ENCODE peak calls at places on chromosomes 6 and 20, in eight cellular contexts. One of them, this sample, is unnamed.

GRCh38 chr6:132063738-132064137 is 112.6 kb upstream of the CCN2 start:
- DNase-seq in brain microvascular endothelial cell: peak; percentile 88
- DNase-seq in CD4-positive, alpha-beta memory T cell: no peak
- DNase-seq in GM12878: no peak
- DNase-seq in lower lobe of right lung: no peak
- DNase-seq in substantia nigra: no peak
- DNase-seq in H1: no peak
- DNase-seq in cardiac muscle cell: peak; percentile 74
- DNase-seq in this sample: no peak

GRCh38 chr6:144607998-144608736 is 323.0 kb downstream of the UTRN start:
- DNase-seq in GM12878: no peak
- DNase-seq in brain microvascular endothelial cell: no peak
- DNase-seq in CD4-positive, alpha-beta memory T cell: no peak
- DNase-seq in lower lobe of right lung: no peak
- DNase-seq in cardiac muscle cell: no peak
- DNase-seq in substantia nigra: no peak
- DNase-seq in H1: no peak
- DNase-seq in this sample: no peak

GRCh38 chr6:73732845-73733675 is 37.1 kb downstream of the CD109 start:
- DNase-seq in GM12878: peak; percentile 31
- DNase-seq in brain microvascular endothelial cell: peak; percentile 69
- DNase-seq in cardiac muscle cell: peak; percentile 86
- DNase-seq in lower lobe of right lung: peak; percentile 51
- DNase-seq in substantia nigra: peak; percentile 9
- DNase-seq in H1: no peak
- DNase-seq in CD4-positive, alpha-beta memory T cell: peak; percentile 48
- DNase-seq in this sample: peak; percentile 69

GRCh38 chr6:119443993-119444641 is 94.6 kb upstream of the MAN1A1 start:
- DNase-seq in lower lobe of right lung: no peak
- DNase-seq in substantia nigra: no peak
- DNase-seq in brain microvascular endothelial cell: peak; percentile 20
- DNase-seq in H1: no peak
- DNase-seq in cardiac muscle cell: peak; percentile 56
- DNase-seq in GM12878: no peak
- DNase-seq in CD4-positive, alpha-beta memory T cell: no peak
- DNase-seq in this sample: no peak

GRCh38 chr6:113997106-113997505 is 26.2 kb upstream of the HDAC2 start:
- DNase-seq in GM12878: no peak
- DNase-seq in cardiac muscle cell: peak; percentile 79
- DNase-seq in brain microvascular endothelial cell: peak; percentile 47
- DNase-seq in lower lobe of right lung: no peak
- DNase-seq in H1: no peak
- DNase-seq in substantia nigra: no peak
- DNase-seq in CD4-positive, alpha-beta memory T cell: no peak
- DNase-seq in this sample: no peak

GRCh38 chr20:35129647-35130069 is 17.5 kb downstream of the EDEM2 start:
- DNase-seq in brain microvascular endothelial cell: no peak
- DNase-seq in CD4-positive, alpha-beta memory T cell: no peak
- DNase-seq in H1: no peak
- DNase-seq in substantia nigra: no peak
- DNase-seq in cardiac muscle cell: peak; percentile 46
- DNase-seq in lower lobe of right lung: no peak
- DNase-seq in GM12878: no peak
- DNase-seq in this sample: no peak

GRCh38 chr6:40450483-40450882 is 136.7 kb downstream of the LRFN2 start:
- DNase-seq in cardiac muscle cell: no peak
- DNase-seq in brain microvascular endothelial cell: no peak
- DNase-seq in CD4-positive, alpha-beta memory T cell: no peak
- DNase-seq in substantia nigra: no peak
- DNase-seq in H1: no peak
- DNase-seq in GM12878: no peak
- DNase-seq in lower lobe of right lung: no peak
- DNase-seq in this sample: no peak

GRCh38 chr6:85390105-85390728 is 59.7 kb upstream of the NT5E start:
- DNase-seq in cardiac muscle cell: no peak
- DNase-seq in lower lobe of right lung: no peak
- DNase-seq in GM12878: no peak
- DNase-seq in substantia nigra: no peak
- DNase-seq in brain microvascular endothelial cell: no peak
- DNase-seq in H1: no peak
- DNase-seq in CD4-positive, alpha-beta memory T cell: no peak
- DNase-seq in this sample: no peak

GRCh38 chr20:6277661-6278060 is 154.8 kb upstream of the FERMT1 start:
- DNase-seq in brain microvascular endothelial cell: peak; percentile 77
- DNase-seq in CD4-positive, alpha-beta memory T cell: no peak
- DNase-seq in GM12878: no peak
- DNase-seq in lower lobe of right lung: no peak
- DNase-seq in H1: no peak
- DNase-seq in substantia nigra: no peak
- DNase-seq in cardiac muscle cell: peak; percentile 37
- DNase-seq in this sample: no peak

GRCh38 chr20:33163856-33164762 is 3.9 kb upstream of the BPIFA2 start:
- DNase-seq in cardiac muscle cell: no peak
- DNase-seq in CD4-positive, alpha-beta memory T cell: no peak
- DNase-seq in substantia nigra: no peak
- DNase-seq in brain microvascular endothelial cell: no peak
- DNase-seq in lower lobe of right lung: no peak
- DNase-seq in H1: no peak
- DNase-seq in GM12878: no peak
- DNase-seq in this sample: no peak

GRCh38 chr6:44431118-44431725 is 43.7 kb downstream of the CDC5L start:
- DNase-seq in substantia nigra: no peak
- DNase-seq in cardiac muscle cell: peak; percentile 82
- DNase-seq in brain microvascular endothelial cell: peak; percentile 65
- DNase-seq in H1: no peak
- DNase-seq in GM12878: peak; percentile 3
- DNase-seq in lower lobe of right lung: no peak
- DNase-seq in CD4-positive, alpha-beta memory T cell: peak; percentile 45
- DNase-seq in this sample: no peak

GRCh38 chr6:11631008-11631407 is 93.5 kb downstream of the TMEM170B start:
- DNase-seq in cardiac muscle cell: no peak
- DNase-seq in lower lobe of right lung: no peak
- DNase-seq in H1: no peak
- DNase-seq in CD4-positive, alpha-beta memory T cell: no peak
- DNase-seq in substantia nigra: no peak
- DNase-seq in GM12878: no peak
- DNase-seq in brain microvascular endothelial cell: no peak
- DNase-seq in this sample: no peak

GRCh38 chr6:111423960-111424846 is 58.8 kb downstream of the REV3L start:
- DNase-seq in CD4-positive, alpha-beta memory T cell: no peak
- DNase-seq in brain microvascular endothelial cell: peak; percentile 31
- DNase-seq in H1: no peak
- DNase-seq in GM12878: no peak
- DNase-seq in cardiac muscle cell: peak; percentile 69
- DNase-seq in substantia nigra: peak; percentile 61
- DNase-seq in lower lobe of right lung: no peak
- DNase-seq in this sample: no peak

GRCh38 chr20:55166063-55166462 is 690.7 kb downstream of the DOK5 start:
- DNase-seq in H1: peak; percentile 47
- DNase-seq in lower lobe of right lung: no peak
- DNase-seq in brain microvascular endothelial cell: no peak
- DNase-seq in GM12878: no peak
- DNase-seq in cardiac muscle cell: no peak
- DNase-seq in substantia nigra: no peak
- DNase-seq in CD4-positive, alpha-beta memory T cell: no peak
- DNase-seq in this sample: no peak

GRCh38 chr20:2210646-2211556 is 84.9 kb upstream of the TGM3 start:
- DNase-seq in brain microvascular endothelial cell: peak; percentile 53
- DNase-seq in substantia nigra: no peak
- DNase-seq in GM12878: no peak
- DNase-seq in lower lobe of right lung: peak; percentile 53
- DNase-seq in H1: no peak
- DNase-seq in CD4-positive, alpha-beta memory T cell: no peak
- DNase-seq in cardiac muscle cell: peak; percentile 89
- DNase-seq in this sample: no peak

GRCh38 chr6:159761135-159761872 is 541 bp upstream of the ACAT2 start:
- DNase-seq in GM12878: no peak
- DNase-seq in lower lobe of right lung: peak; percentile 53
- DNase-seq in brain microvascular endothelial cell: peak; percentile 3
- DNase-seq in substantia nigra: no peak
- DNase-seq in cardiac muscle cell: peak; percentile 31
- DNase-seq in CD4-positive, alpha-beta memory T cell: no peak
- DNase-seq in H1: no peak
- DNase-seq in this sample: no peak

GRCh38 chr20:13649548-13649947 is 10.8 kb upstream of the TASP1 start:
- DNase-seq in cardiac muscle cell: peak; percentile 3
- DNase-seq in CD4-positive, alpha-beta memory T cell: no peak
- DNase-seq in GM12878: no peak
- DNase-seq in substantia nigra: no peak
- DNase-seq in brain microvascular endothelial cell: no peak
- DNase-seq in H1: no peak
- DNase-seq in lower lobe of right lung: no peak
- DNase-seq in this sample: no peak

GRCh38 chr20:38342196-38342595 is 4.1 kb upstream of the LBP start:
- DNase-seq in cardiac muscle cell: no peak
- DNase-seq in GM12878: no peak
- DNase-seq in substantia nigra: no peak
- DNase-seq in brain microvascular endothelial cell: no peak
- DNase-seq in H1: peak; percentile 62
- DNase-seq in CD4-positive, alpha-beta memory T cell: no peak
- DNase-seq in lower lobe of right lung: no peak
- DNase-seq in this sample: no peak

GRCh38 chr20:38343107-38343797 is 3.0 kb upstream of the LBP start:
- DNase-seq in brain microvascular endothelial cell: no peak
- DNase-seq in GM12878: no peak
- DNase-seq in H1: no peak
- DNase-seq in substantia nigra: no peak
- DNase-seq in cardiac muscle cell: peak; percentile 78
- DNase-seq in CD4-positive, alpha-beta memory T cell: no peak
- DNase-seq in lower lobe of right lung: no peak
- DNase-seq in this sample: no peak

GRCh38 chr20:38340693-38341092 is 5.6 kb upstream of the LBP start:
- DNase-seq in lower lobe of right lung: no peak
- DNase-seq in brain microvascular endothelial cell: no peak
- DNase-seq in H1: no peak
- DNase-seq in cardiac muscle cell: no peak
- DNase-seq in CD4-positive, alpha-beta memory T cell: no peak
- DNase-seq in substantia nigra: no peak
- DNase-seq in GM12878: no peak
- DNase-seq in this sample: no peak

GRCh38 chr20:38343798-38344701 is 2.2 kb upstream of the LBP start:
- DNase-seq in H1: no peak
- DNase-seq in lower lobe of right lung: no peak
- DNase-seq in GM12878: no peak
- DNase-seq in CD4-positive, alpha-beta memory T cell: no peak
- DNase-seq in substantia nigra: no peak
- DNase-seq in cardiac muscle cell: no peak
- DNase-seq in brain microvascular endothelial cell: no peak
- DNase-seq in this sample: no peak

GRCh38 chr20:38342716-38343106 is 3.6 kb upstream of the LBP start:
- DNase-seq in lower lobe of right lung: no peak
- DNase-seq in substantia nigra: no peak
- DNase-seq in brain microvascular endothelial cell: no peak
- DNase-seq in GM12878: no peak
- DNase-seq in cardiac muscle cell: no peak
- DNase-seq in H1: no peak
- DNase-seq in CD4-positive, alpha-beta memory T cell: no peak
- DNase-seq in this sample: no peak
- H3K27ac ChIP-seq in lower lobe of right lung: no peak overlapping the region
- H3K27ac ChIP-seq in substantia nigra: no peak overlapping the region
- H3K27ac ChIP-seq in brain microvascular endothelial cell: no peak overlapping the region
- H3K27ac ChIP-seq in GM12878: no peak overlapping the region
- H3K27ac ChIP-seq in cardiac muscle cell: no peak overlapping the region
- H3K27ac ChIP-seq in H1: peak overlapping the region; percentile 9
- H3K27ac ChIP-seq in CD4-positive, alpha-beta memory T cell: no peak overlapping the region
- H3K27ac ChIP-seq in this sample: no peak overlapping the region

DNA sequence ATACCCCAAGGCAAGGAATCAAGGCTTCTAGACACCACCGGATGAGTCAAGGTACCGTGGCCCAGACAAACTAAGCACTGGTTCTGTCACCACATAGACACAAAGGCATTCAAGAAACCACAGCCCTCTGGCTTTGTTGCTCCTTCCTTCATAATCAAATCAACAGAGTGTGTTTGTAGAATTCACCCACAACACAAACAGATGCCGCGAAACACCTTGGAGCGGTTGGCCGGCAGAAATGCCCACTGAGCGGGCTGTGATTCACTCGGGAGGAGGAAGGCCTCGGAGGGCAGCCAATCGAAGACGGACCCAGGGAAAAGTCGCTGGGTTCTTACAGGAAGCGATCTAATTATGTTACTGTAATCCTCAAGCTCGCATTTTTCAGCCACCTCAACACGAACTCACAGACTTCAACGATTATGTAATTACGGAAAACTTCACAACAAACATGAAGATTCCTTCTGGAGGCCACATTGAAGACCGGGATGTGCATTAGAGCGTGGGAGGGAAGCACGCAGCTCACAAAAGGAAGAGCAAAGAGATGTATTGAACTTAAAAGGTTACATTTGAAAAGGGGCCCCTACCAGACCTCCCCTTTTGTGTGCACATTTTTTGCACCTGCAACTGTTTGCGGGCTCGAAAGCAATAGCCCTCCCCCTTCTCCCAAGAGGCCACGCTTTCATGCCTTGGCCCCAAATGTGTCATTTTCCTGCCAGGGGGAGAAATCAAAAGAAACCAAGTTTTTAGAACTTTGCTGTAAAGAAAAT is 184.7 kb upstream of the PREP start:
- DNase-seq in cardiac muscle cell: no peak
- DNase-seq in substantia nigra: no peak
- DNase-seq in CD4-positive, alpha-beta memory T cell: peak; percentile 53
- DNase-seq in lower lobe of right lung: no peak
- DNase-seq in brain microvascular endothelial cell: peak; percentile 53
- DNase-seq in GM12878: no peak
- DNase-seq in H1: no peak
- DNase-seq in this sample: no peak
- H3K27ac ChIP-seq in cardiac muscle cell: no peak overlapping the region
- H3K27ac ChIP-seq in substantia nigra: no peak overlapping the region
- H3K27ac ChIP-seq in CD4-positive, alpha-beta memory T cell: no peak overlapping the region
- H3K27ac ChIP-seq in lower lobe of right lung: no peak overlapping the region
- H3K27ac ChIP-seq in brain microvascular endothelial cell: no peak overlapping the region
- H3K27ac ChIP-seq in GM12878: no peak overlapping the region
- H3K27ac ChIP-seq in H1: no peak overlapping the region
- H3K27ac ChIP-seq in this sample: no peak overlapping the region

GRCh38 chr20:48776306-48776705 is 51.5 kb downstream of the PREX1 start:
- DNase-seq in H1: no peak
- DNase-seq in brain microvascular endothelial cell: peak; percentile 84
- DNase-seq in cardiac muscle cell: peak; percentile 66
- DNase-seq in GM12878: no peak
- DNase-seq in CD4-positive, alpha-beta memory T cell: no peak
- DNase-seq in substantia nigra: peak; percentile 31
- DNase-seq in lower lobe of right lung: no peak
- DNase-seq in this sample: no peak
- H3K27ac ChIP-seq in H1: no peak overlapping the region
- H3K27ac ChIP-seq in brain microvascular endothelial cell: peak overlapping the region; percentile 1
- H3K27ac ChIP-seq in cardiac muscle cell: no peak overlapping the region
- H3K27ac ChIP-seq in GM12878: no peak overlapping the region
- H3K27ac ChIP-seq in CD4-positive, alpha-beta memory T cell: peak overlapping the region; percentile 33
- H3K27ac ChIP-seq in substantia nigra: peak overlapping the region; percentile 78
- H3K27ac ChIP-seq in lower lobe of right lung: peak overlapping the region; percentile 62
- H3K27ac ChIP-seq in this sample: no peak overlapping the region

DNA sequence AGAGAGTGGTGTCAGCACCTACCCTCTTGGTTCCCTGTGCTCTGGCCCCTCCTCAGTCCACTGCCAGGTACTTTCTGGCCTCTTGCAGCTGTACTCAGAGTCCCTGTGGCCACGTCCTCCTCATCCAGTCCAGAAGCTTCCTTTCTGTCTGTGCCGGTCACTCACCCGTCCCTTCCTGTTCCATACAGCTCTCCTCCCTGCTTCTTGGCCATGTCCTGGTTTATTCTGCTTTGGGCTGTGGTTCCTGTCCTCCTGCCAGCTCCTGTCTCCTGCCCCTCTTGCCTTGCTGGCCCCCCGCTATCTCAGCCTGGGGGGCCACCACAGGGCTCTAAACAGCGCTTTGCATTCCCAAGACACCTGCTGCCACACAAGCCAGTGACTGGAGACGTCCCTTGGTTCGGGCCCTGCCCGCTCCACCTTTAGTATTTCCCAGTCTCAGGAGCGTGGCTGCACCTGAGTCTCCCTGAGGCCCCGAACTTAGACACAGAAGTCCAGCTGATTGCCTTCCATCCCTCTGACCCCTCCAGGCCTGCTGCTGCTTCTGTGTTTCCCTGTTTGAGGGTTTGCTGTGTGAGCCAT is 15.5 kb upstream of the RBM38 start:
- DNase-seq in brain microvascular endothelial cell: no peak
- DNase-seq in substantia nigra: no peak
- DNase-seq in cardiac muscle cell: no peak
- DNase-seq in CD4-positive, alpha-beta memory T cell: no peak
- DNase-seq in H1: no peak
- DNase-seq in GM12878: no peak
- DNase-seq in lower lobe of right lung: no peak
- DNase-seq in this sample: no peak
- H3K27ac ChIP-seq in brain microvascular endothelial cell: no peak overlapping the region
- H3K27ac ChIP-seq in substantia nigra: peak overlapping the region; percentile 62
- H3K27ac ChIP-seq in cardiac muscle cell: no peak overlapping the region
- H3K27ac ChIP-seq in CD4-positive, alpha-beta memory T cell: no peak overlapping the region
- H3K27ac ChIP-seq in H1: no peak overlapping the region
- H3K27ac ChIP-seq in GM12878: no peak overlapping the region
- H3K27ac ChIP-seq in lower lobe of right lung: peak overlapping the region; percentile 64
- H3K27ac ChIP-seq in this sample: no peak overlapping the region